ENCODE peak calls at places on chromosomes 12 and 14, in seven cellular contexts. K is gastrocnemius medialis, G is stomach, X is transverse colon, T is tibial nerve, Z is heart left ventricle, W is H1. L is an unnamed sample. For H3K27me3, the result is how much of the 10 kb centered on the place peaks cover.

GRCh38 chr14:103625361-103626095 is 3.5 kb upstream of the KLC1 start:
- DNase-seq in T (no peak), X (peak), Z (no peak), W (no peak), K (no peak), G (no peak), L (no peak)

GRCh38 chr12:53069621-53070410 is 9.4 kb downstream of the SPRYD3 start:
- DNase-seq in K (peak), T (peak), X (no peak), W (no peak), Z (no peak), G (no peak), L (peak)

GRCh38 chr12:46413368-46413767 is 40.8 kb upstream of the SLC38A2 start:
- DNase-seq in W (no peak), Z (no peak), G (no peak), T (no peak), X (no peak), K (no peak), L (no peak)

GRCh38 chr14:105525861-105526780 is at the start of gene TMEM121:
- DNase-seq in K (no peak), X (peak), G (no peak), Z (no peak), T (no peak), W (no peak), L (no peak)

GRCh38 chr12:119578112-119578511 is 15.5 kb upstream of the TMEM233 start:
- DNase-seq in G (no peak), W (no peak), K (no peak), Z (no peak), T (no peak), X (no peak), L (no peak)

GRCh38 chr12:124684971-124685688 is 117.7 kb upstream of the NCOR2 start:
- DNase-seq in T (peak), X (no peak), W (no peak), Z (no peak), G (no peak), K (no peak), L (no peak)

GRCh38 chr12:106642991-106643390 is 60.2 kb downstream of the RFX4 start:
- DNase-seq in X (no peak), T (no peak), G (no peak), K (no peak), Z (no peak), W (no peak), L (no peak)

GRCh38 chr12:65845751-65846537 is 21.7 kb downstream of the HMGA2 start:
- DNase-seq in Z (no peak), G (no peak), T (no peak), K (no peak), X (no peak), W (no peak), L (no peak)

GRCh38 chr12:108846320-108846719 is 11.1 kb downstream of the SSH1 start:
- DNase-seq in K (peak), Z (peak), G (no peak), T (no peak), W (no peak), X (no peak), L (no peak)

GRCh38 chr12:42097971-42098370 is 46.7 kb downstream of the GXYLT1 start:
- DNase-seq in T (no peak), G (no peak), W (no peak), Z (no peak), K (no peak), X (no peak), L (no peak)

GRCh38 chr12:70648831-70649230 is 11.6 kb upstream of the PTPRB start:
- DNase-seq in T (no peak), G (no peak), W (no peak), X (no peak), K (no peak), Z (no peak), L (no peak)

GRCh38 chr14:60724080-60724618 is at the start of gene SIX4:
- DNase-seq in T (peak), Z (peak), X (peak), G (peak), W (peak), K (peak), L (peak)

GRCh38 chr14:104778694-104779331 is 16.7 kb downstream of the AKT1 start:
- DNase-seq in W (no peak), K (no peak), G (no peak), Z (no peak), T (no peak), X (no peak), L (no peak)

DNA sequence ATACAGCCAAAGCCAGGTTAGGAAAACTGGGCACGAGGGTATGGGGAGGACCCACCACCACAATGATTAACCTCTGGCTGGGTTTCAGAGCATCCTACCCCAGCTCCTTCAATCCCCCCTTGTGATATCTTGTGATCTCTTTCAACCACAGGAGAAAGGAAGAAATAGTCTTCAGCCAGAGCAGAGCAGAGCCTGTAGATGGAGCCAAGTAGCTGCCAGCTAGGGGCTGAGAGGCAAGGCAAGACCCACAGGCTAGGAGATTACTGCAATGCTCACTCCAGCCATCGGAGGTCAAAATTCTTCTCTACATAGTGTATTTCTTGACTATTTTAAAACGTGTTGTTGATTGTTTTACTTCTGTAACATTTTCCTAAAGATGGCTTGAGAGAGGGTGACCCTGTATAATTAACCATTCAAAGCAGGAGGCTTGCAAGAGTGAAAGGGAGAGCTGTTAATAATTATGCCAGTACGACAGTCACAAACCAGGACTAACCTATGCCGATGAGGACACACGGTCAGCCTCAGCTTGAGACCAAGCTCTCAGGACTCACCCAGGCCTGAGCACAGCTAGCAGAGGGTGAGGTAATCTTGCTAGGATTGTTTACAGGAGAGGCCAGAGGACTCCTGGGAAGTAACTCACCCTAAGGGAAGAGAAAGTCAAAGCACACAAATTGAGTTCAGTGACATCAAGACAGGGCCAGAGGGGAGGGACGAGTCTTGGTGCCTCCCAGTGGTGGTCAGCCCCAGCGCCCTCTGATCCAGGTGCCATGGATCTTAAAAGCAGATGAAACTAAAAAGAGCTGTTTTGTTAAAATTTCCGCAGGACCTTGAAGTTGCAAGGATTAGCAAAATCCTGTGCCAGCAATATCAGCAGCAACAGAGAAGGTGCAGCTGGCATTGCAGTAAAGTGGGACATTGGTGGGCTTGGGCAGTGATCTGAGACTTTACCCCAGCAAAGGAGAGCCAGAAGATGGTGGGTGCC is 29.8 kb upstream of the CDKN3 start:
- DNase-seq in T (no peak), G (peak), W (no peak), X (peak), K (no peak), Z (peak), L (no peak)
- TF ChIP-seq POLR2A in T (no peak), G (no peak), W (no peak), X (peak), K (no peak), Z (no peak), L (no peak)

GRCh38 chr14:20626274-20626673 is 15.2 kb downstream of the OR6S1 start:
- DNase-seq in W (no peak), Z (no peak), K (no peak), X (no peak), G (no peak), T (no peak), L (no peak)
- H3K27me3 ChIP-seq in W (under half), Z (under half), K (half or more), X (under half), G (under half), T (under half), L (under half)

GRCh38 chr14:93049867-93050331 is 65.8 kb downstream of the ITPK1 start:
- DNase-seq in X (no peak), T (no peak), W (no peak), K (peak), G (peak), Z (peak), L (no peak)

GRCh38 chr14:93048843-93049242 is 66.9 kb downstream of the ITPK1 start:
- DNase-seq in G (no peak), K (no peak), Z (peak), W (no peak), X (no peak), T (no peak), L (no peak)

GRCh38 chr14:93047661-93048060 is 68.1 kb downstream of the ITPK1 start:
- DNase-seq in W (no peak), T (no peak), Z (no peak), X (no peak), K (peak), G (no peak), L (no peak)

GRCh38 chr14:93050761-93051160 is 65.0 kb downstream of the ITPK1 start:
- DNase-seq in W (no peak), T (no peak), G (no peak), Z (no peak), K (no peak), X (peak), L (no peak)

DNA sequence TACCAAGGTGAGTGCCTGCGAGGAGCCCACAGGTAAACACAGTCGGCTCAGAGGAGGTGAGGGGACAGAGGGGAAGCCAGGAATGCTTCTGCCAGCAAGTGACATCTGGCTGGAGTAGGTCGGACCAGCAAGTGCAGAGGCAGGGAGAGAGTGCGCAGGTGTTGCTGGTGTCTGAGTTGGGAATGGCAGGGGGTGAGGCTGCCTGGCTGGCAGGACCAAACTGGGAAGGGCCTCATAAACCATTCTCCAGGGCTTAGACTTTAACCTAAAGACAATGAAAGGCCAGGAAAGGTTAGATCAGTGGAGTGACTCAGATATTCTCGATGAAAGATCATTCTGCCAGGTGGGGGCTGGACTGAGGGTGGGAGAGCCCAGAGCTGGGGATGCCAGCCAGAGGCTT is 66.4 kb downstream of the ITPK1 start:
- DNase-seq in W (no peak), Z (peak), G (no peak), X (peak), K (no peak), T (no peak), L (no peak)
- TF ChIP-seq POLR2A in W (no peak), Z (no peak), G (no peak), X (peak), K (no peak), T (no peak), L (no peak)

GRCh38 chr12:102965281-102966155 is 8.0 kb downstream of the ASCL1 start:
- DNase-seq in X (no peak), W (no peak), K (no peak), Z (no peak), G (no peak), T (no peak), L (no peak)
- H3K27me3 ChIP-seq in X (half or more), W (half or more), K (half or more), Z (under half), G (under half), T (half or more), L (half or more)

GRCh38 chr14:23532658-23533057 is 18.9 kb downstream of the ZFHX2 start:
- DNase-seq in Z (no peak), K (no peak), X (no peak), G (no peak), T (no peak), W (no peak), L (no peak)
- TF ChIP-seq POLR2A in Z (no peak), K (no peak), X (no peak), G (no peak), T (no peak), W (no peak), L (no peak)

DNA sequence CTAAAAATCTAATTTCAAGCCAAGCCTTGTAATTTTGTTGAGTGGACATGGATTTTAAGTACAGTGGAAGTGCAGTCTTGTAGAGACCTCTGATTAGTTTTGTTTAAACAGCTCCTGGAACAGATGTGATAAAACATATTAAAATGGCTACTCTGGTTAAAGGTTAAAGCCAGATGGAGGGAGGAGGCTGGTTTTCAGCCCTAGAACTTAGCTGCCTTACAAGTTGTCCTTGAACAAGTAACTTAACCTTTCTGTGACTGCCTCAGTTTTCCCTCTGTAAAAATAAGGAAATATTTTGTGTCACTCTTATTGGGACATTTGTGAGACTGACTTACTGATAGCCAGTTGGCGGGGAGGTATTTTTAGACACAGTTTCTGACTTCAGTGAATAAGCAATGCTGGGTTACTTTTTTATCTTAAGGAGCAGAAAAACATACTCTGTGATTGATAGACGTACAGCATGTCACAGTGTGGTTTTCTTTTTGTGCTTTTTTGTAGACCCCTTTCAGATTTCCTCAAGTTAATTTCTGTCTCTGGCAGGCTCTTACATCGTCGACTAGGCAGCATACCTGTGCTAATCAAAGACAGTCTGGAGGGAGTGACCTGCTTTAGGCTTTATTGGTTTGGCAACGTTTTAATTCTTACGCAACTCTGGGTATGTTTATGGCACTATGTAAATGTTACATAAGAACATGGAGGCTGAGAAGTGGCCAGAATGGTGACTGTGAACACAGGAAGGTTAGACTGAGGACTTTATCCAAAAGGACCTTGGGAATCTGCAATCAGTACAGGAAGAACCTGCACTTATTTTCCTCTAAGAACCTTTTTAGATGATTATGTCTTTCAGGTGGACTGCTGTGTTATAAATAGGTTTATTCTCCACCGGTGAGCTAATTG is 3.2 kb downstream of the ACVR1B start:
- DNase-seq in T (no peak), Z (no peak), K (no peak), X (peak), W (no peak), G (peak), L (no peak)
- H3K27me3 ChIP-seq in T (under half), Z (under half), K (under half), X (under half), W (under half), G (under half), L (under half)

L was measured in suprapubic skin.